ENCODE peak calls at places on chromosomes 12 and 14, in nine cellular contexts. F is HepG2, K is K562, N is heart left ventricle, Y is ovary, J is uterus, X is A549, M is suprapubic skin, O is transverse colon. Q is an unnamed sample. For H3K9me3, the result is how much of the 10 kb centered on the place peaks cover.

GRCh38 chr14:64324461-64325255 is 30.5 kb upstream of the ESR2 start:
- DNase-seq in M (no peak), F (no peak), Y (no peak), J (no peak), O (no peak), X (no peak), K (no peak), N (no peak), Q (no peak)

GRCh38 chr12:20490213-20490612 is 121.9 kb downstream of the PDE3A start:
- DNase-seq in O (no peak), K (no peak), X (no peak), J (no peak), Y (no peak), M (no peak), F (no peak), N (no peak), Q (no peak)

GRCh38 chr14:22532345-22533056 is 56.5 kb downstream of the DAD1 start:
- DNase-seq in Y (no peak), F (no peak), N (no peak), J (no peak), K (no peak), M (no peak), O (no peak), X (no peak), Q (no peak)

GRCh38 chr14:61222388-61222787 is 58.8 kb downstream of the TMEM30B start:
- DNase-seq in F (no peak), K (no peak), J (no peak), M (no peak), N (no peak), X (no peak), O (no peak), Y (no peak), Q (no peak)

GRCh38 chr12:48716168-48716492 is 377 bp downstream of the CCNT1 start:
- DNase-seq in Y (no peak), F (no peak), M (no peak), N (no peak), O (no peak), K (no peak), J (no peak), X (no peak), Q (no peak)

GRCh38 chr14:104472073-104472472 is 107.5 kb upstream of the C14orf180 start:
- DNase-seq in Y (no peak), N (no peak), F (no peak), M (no peak), K (no peak), O (no peak), X (no peak), J (no peak), Q (no peak)

GRCh38 chr14:84937044-84937443 is 592.9 kb upstream of the FLRT2 start:
- DNase-seq in N (no peak), F (no peak), O (no peak), M (no peak), J (no peak), K (no peak), Y (no peak), X (no peak), Q (no peak)

GRCh38 chr14:23147676-23148075 is 28.6 kb upstream of the CEBPE start:
- DNase-seq in N (peak), K (no peak), M (no peak), J (peak), F (no peak), X (no peak), Y (peak), O (no peak), Q (no peak)

GRCh38 chr12:105419606-105420005 is 89.1 kb downstream of the C12orf75 start:
- DNase-seq in M (no peak), X (no peak), F (no peak), N (no peak), O (no peak), K (no peak), J (no peak), Y (no peak), Q (no peak)

GRCh38 chr14:32006267-32007110 is 70.6 kb upstream of the ARHGAP5 start:
- DNase-seq in O (no peak), N (no peak), J (no peak), X (peak), Y (no peak), K (no peak), F (peak), M (no peak), Q (no peak)

GRCh38 chr12:12979731-12980259 is 20.3 kb downstream of the HEBP1 start:
- DNase-seq in X (peak), Y (peak), J (peak), O (no peak), F (no peak), M (no peak), N (no peak), K (no peak), Q (no peak)

GRCh38 chr12:11719678-11720099 is 70.2 kb downstream of the ETV6 start:
- DNase-seq in O (peak), K (no peak), X (no peak), M (no peak), N (peak), F (no peak), J (no peak), Y (no peak), Q (no peak)
- TF ChIP-seq POLR2A in O (no peak), K (no peak), X (no peak), M (no peak), N (no peak), F (no peak), J (no peak), Y (no peak), Q (no peak)

DNA sequence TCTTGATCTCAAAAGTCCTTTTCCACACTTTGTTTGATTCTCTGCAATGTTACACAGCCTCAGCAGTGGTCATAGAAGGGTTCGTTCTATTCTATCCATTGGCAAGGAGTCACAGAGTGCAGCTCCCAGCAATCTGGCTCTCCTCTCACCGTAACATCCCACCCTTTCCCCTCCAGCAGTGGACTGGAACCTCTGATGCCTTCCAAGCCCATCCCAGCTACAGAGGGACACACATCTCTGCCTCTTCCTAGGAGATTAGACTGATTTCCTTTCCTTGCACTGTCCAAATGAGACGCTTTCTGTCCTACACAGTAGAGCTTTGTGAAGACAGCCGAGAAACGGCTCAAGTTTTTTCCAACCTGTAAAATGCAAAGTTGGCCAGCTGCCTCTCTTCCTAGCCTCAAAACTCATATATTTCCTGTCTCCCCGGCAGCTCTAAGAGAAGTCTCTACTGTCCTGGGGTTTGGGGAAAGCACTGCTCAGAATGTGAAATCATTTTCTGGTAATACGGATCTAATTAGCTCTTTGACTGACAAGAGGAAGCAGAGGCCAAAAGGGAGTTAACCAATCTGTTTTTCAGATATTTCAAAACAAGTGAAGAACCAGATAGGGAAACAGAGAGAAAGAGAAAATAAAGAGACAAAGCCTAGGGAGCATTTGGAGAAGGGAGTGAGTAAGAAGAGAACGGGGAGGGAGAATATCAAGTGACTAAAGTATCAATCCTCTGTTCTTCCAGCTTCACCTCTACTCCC is 528 bp downstream of the NINJ2 start:
- DNase-seq in J (no peak), Y (no peak), F (no peak), O (no peak), K (no peak), M (no peak), X (no peak), N (no peak), Q (no peak)
- H3K9me3 ChIP-seq in J (under half), Y (under half), F (under half), O (under half), K (under half), M (under half), X (under half), N (under half), Q (under half)

DNA sequence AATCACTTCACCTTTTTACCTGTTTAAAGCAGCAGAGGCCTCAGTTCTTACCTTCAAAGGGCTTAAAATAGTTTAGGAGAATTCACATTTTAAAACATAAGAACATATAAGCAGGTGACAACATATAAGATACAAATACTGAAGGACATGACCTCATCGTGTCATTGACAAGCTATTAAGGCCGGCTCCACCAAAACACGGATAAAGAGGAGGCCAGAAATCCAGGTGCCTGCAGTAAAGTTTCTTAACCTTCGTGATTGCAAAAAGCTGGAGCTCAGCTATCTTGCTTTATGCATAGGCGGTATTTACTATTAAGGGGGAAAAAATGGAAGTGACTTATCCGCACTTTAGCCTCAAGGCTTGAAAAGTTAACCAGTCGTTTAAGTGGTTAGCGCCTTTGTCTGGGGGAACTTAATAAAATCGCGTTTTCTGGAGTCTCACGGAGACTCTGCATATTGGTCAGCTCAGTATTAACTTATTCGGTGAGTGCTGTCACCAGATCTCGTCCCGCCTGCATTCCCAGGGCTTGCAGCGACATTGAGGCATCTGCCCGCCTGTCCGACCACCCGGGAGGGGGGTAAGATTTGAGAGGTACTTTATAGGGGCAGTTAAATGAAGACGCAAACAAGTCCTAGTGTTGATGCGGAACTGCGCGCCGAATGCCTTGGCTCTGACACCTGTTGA is 1.1 kb upstream of the SP1 start:
- DNase-seq in F (no peak), K (no peak), X (peak), N (no peak), J (no peak), O (no peak), M (no peak), Y (no peak), Q (no peak)
- TF ChIP-seq POLR2A in F (no peak), K (no peak), X (no peak), N (no peak), J (no peak), O (no peak), M (no peak), Y (no peak), Q (no peak)

DNA sequence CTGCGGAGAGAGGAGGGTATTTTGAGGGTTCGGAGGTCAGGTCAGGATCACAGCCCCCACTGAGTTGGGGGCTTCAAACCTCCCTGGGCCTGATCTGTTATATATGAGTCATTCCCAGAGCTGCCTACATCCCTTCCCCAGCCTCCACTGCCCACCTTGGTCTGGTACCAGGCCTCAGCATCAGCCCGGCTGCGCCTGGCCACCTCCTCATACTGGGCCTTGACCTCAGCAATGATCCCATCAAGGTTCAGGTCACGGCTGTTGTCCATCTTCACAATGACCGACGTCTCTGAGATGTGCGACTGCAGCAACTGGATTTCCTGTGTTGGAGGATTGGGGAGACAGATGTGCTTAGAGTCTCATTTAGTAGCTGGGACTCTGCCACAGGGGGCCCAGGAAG is 4.2 kb downstream of the KRT84 start:
- DNase-seq in J (no peak), M (no peak), K (no peak), N (no peak), F (no peak), X (no peak), Y (no peak), O (no peak), Q (no peak)
- H3K9me3 ChIP-seq in J (under half), M (under half), K (under half), N (under half), F (under half), X (under half), Y (under half), O (under half), Q (under half)

DNA sequence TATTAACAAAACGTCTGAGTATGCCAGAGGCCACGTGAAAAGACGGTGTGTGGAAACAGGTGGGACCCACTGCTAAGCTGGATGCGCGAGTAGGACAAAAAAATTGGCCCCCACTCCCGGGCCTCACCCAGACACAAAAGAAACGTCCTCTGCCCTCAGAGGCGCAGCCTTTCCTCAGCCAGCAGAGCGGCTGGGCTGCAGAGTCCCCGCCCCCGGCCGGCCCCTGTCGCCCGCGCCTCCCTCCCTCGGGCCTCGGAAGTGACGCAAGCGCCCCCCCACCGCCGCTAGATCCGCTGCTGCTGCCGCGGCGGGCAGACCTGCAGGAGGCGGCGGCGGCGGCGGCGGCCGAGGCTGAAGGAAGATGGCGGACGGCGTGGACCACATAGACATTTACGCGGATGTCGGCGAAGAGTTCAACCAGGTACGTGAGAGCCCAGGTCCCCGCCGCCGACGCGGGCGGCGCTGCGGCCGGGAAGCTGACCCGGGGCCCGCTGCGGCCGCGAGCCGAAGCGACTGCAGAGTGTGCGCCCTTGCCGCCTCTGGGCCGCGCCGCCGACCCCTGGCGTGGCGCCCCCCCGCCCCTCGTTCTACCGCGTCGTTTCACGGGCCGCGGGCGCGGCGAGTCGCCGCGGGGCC is at the start of gene CPSF6:
- DNase-seq in Y (peak), O (peak), X (peak), M (peak), J (peak), K (peak), N (peak), F (peak), Q (peak)
- TF ChIP-seq POLR2A in Y (peak), O (peak), X (peak), M (peak), J (peak), K (peak), N (peak), F (peak), Q (no peak)

DNA sequence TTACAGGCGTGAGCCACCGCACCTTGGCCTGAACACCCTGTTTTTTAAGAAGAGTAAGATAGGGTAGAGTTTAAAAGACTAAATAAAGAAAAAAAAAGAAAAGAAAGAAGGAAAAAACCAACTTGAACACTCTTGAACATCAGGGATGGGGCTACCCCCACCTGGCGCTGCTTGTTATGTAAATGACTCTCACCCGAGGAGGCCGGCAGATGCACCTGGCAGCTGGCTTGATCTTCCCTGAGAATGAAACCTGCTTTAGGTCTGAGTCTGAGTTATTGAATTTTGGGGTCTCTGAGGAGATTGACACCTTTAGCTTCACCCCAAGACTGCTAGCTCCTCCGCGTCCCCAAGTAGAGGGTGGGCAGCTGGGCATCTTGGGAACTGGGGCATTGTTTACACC is 15.5 kb upstream of the MEG3 start:
- DNase-seq in M (no peak), J (no peak), N (no peak), F (no peak), K (no peak), O (no peak), X (no peak), Y (no peak), Q (no peak)
- H3K9me3 ChIP-seq in M (under half), J (under half), N (under half), F (half or more), K (under half), O (under half), X (under half), Y (under half), Q (under half)

GRCh38 chr12:26124491-26125450 is at the start of gene BHLHE41:
- DNase-seq in N (peak), M (peak), O (peak), F (no peak), K (peak), J (peak), X (peak), Y (peak), Q (peak)
- TF ChIP-seq POLR2A in N (peak), M (no peak), O (peak), F (no peak), K (no peak), J (no peak), X (no peak), Y (peak), Q (peak)